ENCODE peak calls at places on chromosomes 4 and X, in five cellular contexts. Z is gastrocnemius medialis, X is astrocyte of the spinal cord, K is OCI-LY7, I is neural progenitor cell. W is an unnamed sample.
A peak's percentile ranks its signal among the peaks of the same experiment; 100 is the strongest.

GRCh38 chr4:86386201-86386600 is 26.3 kb upstream of the MAPK10 start:
- DNase-seq in Z (no peak), X (no peak), K (no peak), I (no peak), W (no peak)

GRCh38 chr4:100063355-100063754 is 113.3 kb upstream of the H2AZ1 start:
- DNase-seq in Z (no peak), X (no peak), K (peak; percentile 2), I (no peak), W (no peak)

GRCh38 chr4:153488006-153488718 is 22.0 kb downstream of the TMEM131L start:
- DNase-seq in Z (no peak), X (no peak), K (no peak), I (no peak), W (peak; percentile 73)

GRCh38 chr4:171601091-171601490 is 212.1 kb upstream of the GALNTL6 start:
- DNase-seq in Z (no peak), X (no peak), K (no peak), I (no peak), W (no peak)

GRCh38 chrX:149837639-149838038 is 43.3 kb upstream of the MAGEA8 start:
- DNase-seq in Z (no peak), X (no peak), K (no peak), I (no peak), W (no peak)

GRCh38 chr4:138680251-138680650 is 335.3 kb upstream of the NOCT start:
- DNase-seq in Z (no peak), X (no peak), K (no peak), I (no peak), W (no peak)

GRCh38 chrX:119391279-119391678 is 7.9 kb upstream of the SLC25A43 start:
- DNase-seq in Z (no peak), X (peak; percentile 27), K (peak; percentile 29), I (no peak), W (peak; percentile 32)

GRCh38 chr4:139587452-139587851 is 31.4 kb upstream of the SETD7 start:
- DNase-seq in Z (no peak), X (no peak), K (no peak), I (no peak), W (no peak)

GRCh38 chr4:38313175-38313574 is 350.8 kb upstream of the KLF3 start:
- DNase-seq in Z (no peak), X (no peak), K (no peak), I (no peak), W (no peak)

GRCh38 chr4:113809313-113809712 is 47.8 kb upstream of the CAMK2D start:
- DNase-seq in Z (peak; percentile 37), X (no peak), K (no peak), I (no peak), W (no peak)

GRCh38 chr4:184950926-184951325 is 67.4 kb upstream of the HELT start:
- DNase-seq in Z (no peak), X (no peak), K (no peak), I (no peak), W (no peak)

GRCh38 chrX:20530319-20530979 is 263.7 kb upstream of the RPS6KA3 start:
- DNase-seq in Z (peak; percentile 23), X (peak; percentile 56), K (peak; percentile 41), I (peak; percentile 55), W (peak; percentile 23)

GRCh38 chrX:16712116-16712824 is at the start of gene CTPS2:
- DNase-seq in Z (peak; percentile 45), X (peak; percentile 60), K (peak; percentile 66), I (peak; percentile 79), W (no peak)

GRCh38 chr4:127214001-127214400 is 418.8 kb upstream of the INTU start:
- DNase-seq in Z (no peak), X (peak; percentile 36), K (no peak), I (no peak), W (no peak)

GRCh38 chrX:110409925-110410324 is 51.3 kb downstream of the RTL9 start:
- DNase-seq in Z (no peak), X (peak; percentile 43), K (no peak), I (no peak), W (no peak)

GRCh38 chrX:98231003-98231402 is 1347.3 kb downstream of the RPA4 start:
- DNase-seq in Z (no peak), X (no peak), K (no peak), I (no peak), W (no peak)

GRCh38 chrX:2863646-2864045 is 34.9 kb downstream of the GYG2 start:
- DNase-seq in Z (no peak), X (no peak), K (no peak), I (peak; percentile 16), W (no peak)

GRCh38 chr4:2186133-2186864 is 55.6 kb downstream of the HAUS3 start:
- DNase-seq in Z (no peak), X (peak; percentile 7), K (peak; percentile 9), I (peak; percentile 76), W (no peak)

GRCh38 chr4:26985836-26986235 is 125.2 kb downstream of the STIM2 start:
- DNase-seq in Z (no peak), X (no peak), K (peak; percentile 71), I (no peak), W (peak; percentile 87)

GRCh38 chr4:118826723-118827444 is 9.0 kb downstream of the SEC24D start:
- DNase-seq in Z (no peak), X (no peak), K (no peak), I (no peak), W (no peak)

GRCh38 chr4:74934016-74934821 is 1.3 kb downstream of the PARM1 start:
- DNase-seq in Z (no peak), X (peak; percentile 30), K (no peak), I (peak; percentile 78), W (no peak)

GRCh38 chrX:39755152-39756032 is 342.4 kb downstream of the BCOR start:
- DNase-seq in Z (peak; percentile 78), X (peak; percentile 98), K (peak; percentile 75), I (peak; percentile 68), W (no peak)

GRCh38 chr4:76758290-76758882 is 139.6 kb downstream of the SOWAHB start:
- DNase-seq in Z (no peak), X (peak; percentile 81), K (peak; percentile 14), I (peak; percentile 51), W (no peak)

GRCh38 chr4:70556856-70557255 is 35.2 kb upstream of the AMBN start:
- DNase-seq in Z (no peak), X (no peak), K (no peak), I (no peak), W (no peak)

GRCh38 chrX:13013353-13014110 is 30.9 kb downstream of the FAM9C start:
- DNase-seq in Z (peak; percentile 30), X (no peak), K (peak; percentile 72), I (no peak), W (no peak)

GRCh38 chr4:48570646-48571220 is 80.7 kb downstream of the ZAR1 start:
- DNase-seq in Z (no peak), X (peak; percentile 59), K (no peak), I (no peak), W (no peak)

GRCh38 chrX:108165349-108166111 is 74.0 kb downstream of the ATG4A start:
- DNase-seq in Z (no peak), X (peak; percentile 43), K (no peak), I (peak; percentile 60), W (no peak)

GRCh38 chrX:21959362-21960051 is 19.0 kb downstream of the SMS start:
- DNase-seq in Z (no peak), X (no peak), K (no peak), I (no peak), W (no peak)

GRCh38 chr4:186643501-186644315 is 79.9 kb downstream of the FAT1 start:
- DNase-seq in Z (no peak), X (peak; percentile 74), K (no peak), I (no peak), W (no peak)

GRCh38 chr4:180058731-180059215 is 2184.4 kb upstream of the TENM3 start:
- DNase-seq in Z (no peak), X (peak; percentile 79), K (no peak), I (peak; percentile 76), W (no peak)
- H3K4me3 ChIP-seq in Z (peak overlapping the region; percentile 42), X (peak overlapping the region; percentile 58), K (no peak overlapping the region), I (peak overlapping the region; percentile 97), W (no peak overlapping the region)

GRCh38 chr4:1012031-1012739 is 759 bp downstream of the FGFRL1 start:
- DNase-seq in Z (no peak), X (peak; percentile 69), K (peak; percentile 19), I (peak; percentile 77), W (no peak)

GRCh38 chr4:1011022-1011694 is at the start of gene FGFRL1:
- DNase-seq in Z (peak; percentile 88), X (peak; percentile 91), K (peak; percentile 85), I (peak; percentile 94), W (peak; percentile 69)

GRCh38 chr4:1009647-1010521 is 1.5 kb upstream of the FGFRL1 start:
- DNase-seq in Z (peak; percentile 57), X (peak; percentile 32), K (peak; percentile 70), I (peak; percentile 83), W (peak; percentile 18)

GRCh38 chr4:1008840-1009646 is 2.4 kb upstream of the FGFRL1 start:
- DNase-seq in Z (peak; percentile 43), X (no peak), K (peak; percentile 28), I (no peak), W (no peak)

DNA sequence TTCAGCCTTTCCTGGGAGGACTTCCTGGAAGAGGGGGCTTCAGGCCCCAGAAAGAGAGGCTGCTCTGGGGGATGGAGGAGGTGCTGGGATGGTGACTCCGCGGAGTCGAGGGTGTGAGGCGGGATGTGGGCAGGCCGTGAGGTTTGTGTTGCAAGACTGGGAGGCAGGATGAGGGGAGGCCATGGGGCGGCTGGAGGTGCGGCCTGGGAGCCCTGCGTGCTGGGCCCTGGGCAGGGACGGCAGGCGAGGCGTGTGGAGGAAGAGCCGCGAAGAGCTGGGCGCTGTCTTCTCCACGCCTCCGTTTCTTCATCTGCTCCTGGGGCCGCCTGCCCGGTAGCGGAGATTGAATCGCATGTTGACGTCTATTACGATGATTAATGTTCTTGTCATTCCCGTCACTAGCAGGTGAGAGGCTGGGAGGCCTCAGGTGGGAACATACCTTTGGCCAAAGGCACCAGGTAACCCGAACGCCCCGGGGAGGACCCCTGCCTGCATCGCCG is 854 bp upstream of the FGFRL1 start:
- DNase-seq in Z (peak; percentile 65), X (peak; percentile 64), K (peak; percentile 18), I (peak; percentile 59), W (peak; percentile 71)
- H3K4me3 ChIP-seq in Z (peak overlapping the region; percentile 67), X (peak overlapping the region; percentile 28), K (no peak overlapping the region), I (peak overlapping the region; percentile 50), W (peak overlapping the region; percentile 54)

DNA sequence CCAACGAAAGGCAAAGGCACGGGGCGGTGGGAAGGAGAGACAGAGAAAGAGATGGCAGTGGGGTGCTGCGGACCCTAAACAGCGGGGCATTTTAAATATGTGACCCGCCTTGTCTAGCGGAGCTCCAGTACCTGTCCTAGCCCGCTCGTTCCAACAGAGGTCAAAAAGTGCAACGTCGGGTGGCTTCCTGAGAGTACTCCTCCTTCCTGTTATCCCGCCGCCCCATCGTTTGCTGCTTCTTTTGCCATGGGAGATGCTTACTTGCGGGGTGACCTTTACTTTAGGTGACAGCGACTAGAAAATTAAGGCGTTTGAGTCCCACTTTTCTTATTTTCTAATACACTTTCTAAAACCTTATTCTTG is 734 bp downstream of the NRK start:
- DNase-seq in Z (no peak), X (no peak), K (no peak), I (no peak), W (no peak)
- H3K4me3 ChIP-seq in Z (peak overlapping the region; percentile 37), X (peak overlapping the region; percentile 56), K (no peak overlapping the region), I (peak overlapping the region; percentile 39), W (no peak overlapping the region)

GRCh38 chr4:53012738-53013137 is 150.6 kb downstream of the RASL11B start:
- DNase-seq in Z (no peak), X (peak; percentile 33), K (no peak), I (no peak), W (peak; percentile 60)
- H3K4me3 ChIP-seq in Z (no peak overlapping the region), X (no peak overlapping the region), K (no peak overlapping the region), I (no peak overlapping the region), W (no peak overlapping the region)

GRCh38 chrX:112083624-112084326 is 1.2 kb upstream of the TRPC5 start:
- DNase-seq in Z (no peak), X (no peak), K (no peak), I (peak; percentile 36), W (no peak)
- H3K4me3 ChIP-seq in Z (no peak overlapping the region), X (no peak overlapping the region), K (no peak overlapping the region), I (peak overlapping the region; percentile 71), W (no peak overlapping the region)